ENCODE peak calls at places on chromosome 2, in seven cellular contexts. One of them, this sample, is unnamed. For H3K9me3, the result is how much of the 10 kb centered on the place peaks cover.

GRCh38 chr2:123958011-123958410 is 67.1 kb upstream of the CNTNAP5 start:
- DNase-seq in PC-9: no peak
- DNase-seq in right cardiac atrium: no peak
- DNase-seq in A549: no peak
- DNase-seq in heart left ventricle: no peak
- DNase-seq in esophagus squamous epithelium: no peak
- DNase-seq in thyroid gland: no peak
- DNase-seq in this sample: no peak

GRCh38 chr2:127721978-127722355 is 20.7 kb downstream of the SFT2D3 start:
- DNase-seq in PC-9: peak
- DNase-seq in right cardiac atrium: no peak
- DNase-seq in A549: no peak
- DNase-seq in heart left ventricle: no peak
- DNase-seq in esophagus squamous epithelium: no peak
- DNase-seq in thyroid gland: no peak
- DNase-seq in this sample: no peak

GRCh38 chr2:147399011-147399410 is 445.8 kb upstream of the ACVR2A start:
- DNase-seq in PC-9: no peak
- DNase-seq in right cardiac atrium: no peak
- DNase-seq in A549: no peak
- DNase-seq in heart left ventricle: no peak
- DNase-seq in esophagus squamous epithelium: no peak
- DNase-seq in thyroid gland: no peak
- DNase-seq in this sample: peak

GRCh38 chr2:218418717-218419458 is at the start of gene VIL1:
- DNase-seq in PC-9: no peak
- DNase-seq in right cardiac atrium: no peak
- DNase-seq in A549: no peak
- DNase-seq in heart left ventricle: no peak
- DNase-seq in esophagus squamous epithelium: no peak
- DNase-seq in thyroid gland: no peak
- DNase-seq in this sample: peak

GRCh38 chr2:122704109-122704563 is 948.7 kb downstream of the TSN start:
- DNase-seq in PC-9: no peak
- DNase-seq in right cardiac atrium: no peak
- DNase-seq in A549: no peak
- DNase-seq in heart left ventricle: no peak
- DNase-seq in esophagus squamous epithelium: no peak
- DNase-seq in thyroid gland: no peak
- DNase-seq in this sample: no peak

GRCh38 chr2:167581961-167582574 is 665.3 kb downstream of the STK39 start:
- DNase-seq in PC-9: no peak
- DNase-seq in right cardiac atrium: no peak
- DNase-seq in A549: no peak
- DNase-seq in heart left ventricle: no peak
- DNase-seq in esophagus squamous epithelium: no peak
- DNase-seq in thyroid gland: no peak
- DNase-seq in this sample: no peak

GRCh38 chr2:45452866-45453265 is 158.2 kb downstream of the SRBD1 start:
- DNase-seq in PC-9: no peak
- DNase-seq in right cardiac atrium: no peak
- DNase-seq in A549: no peak
- DNase-seq in heart left ventricle: peak
- DNase-seq in esophagus squamous epithelium: no peak
- DNase-seq in thyroid gland: no peak
- DNase-seq in this sample: no peak

GRCh38 chr2:170771049-170771937 is 1.1 kb downstream of the ERICH2 start:
- DNase-seq in PC-9: no peak
- DNase-seq in right cardiac atrium: no peak
- DNase-seq in A549: peak
- DNase-seq in heart left ventricle: no peak
- DNase-seq in esophagus squamous epithelium: no peak
- DNase-seq in thyroid gland: no peak
- DNase-seq in this sample: no peak

GRCh38 chr2:190533175-190533967 is 1.2 kb downstream of the NEMP2 start:
- DNase-seq in PC-9: no peak
- DNase-seq in right cardiac atrium: peak
- DNase-seq in A549: no peak
- DNase-seq in heart left ventricle: peak
- DNase-seq in esophagus squamous epithelium: no peak
- DNase-seq in thyroid gland: no peak
- DNase-seq in this sample: no peak

GRCh38 chr2:109339519-109339991 is 210.6 kb downstream of the SH3RF3 start:
- DNase-seq in PC-9: no peak
- DNase-seq in right cardiac atrium: no peak
- DNase-seq in A549: no peak
- DNase-seq in heart left ventricle: no peak
- DNase-seq in esophagus squamous epithelium: no peak
- DNase-seq in thyroid gland: no peak
- DNase-seq in this sample: no peak

GRCh38 chr2:190068764-190069163 is 6.2 kb upstream of the MSTN start:
- DNase-seq in PC-9: no peak
- DNase-seq in right cardiac atrium: no peak
- DNase-seq in A549: no peak
- DNase-seq in heart left ventricle: no peak
- DNase-seq in esophagus squamous epithelium: no peak
- DNase-seq in thyroid gland: no peak
- DNase-seq in this sample: no peak

GRCh38 chr2:112301171-112301584 is 25.8 kb downstream of the ZC3H6 start:
- DNase-seq in PC-9: no peak
- DNase-seq in right cardiac atrium: no peak
- DNase-seq in A549: no peak
- DNase-seq in heart left ventricle: no peak
- DNase-seq in esophagus squamous epithelium: no peak
- DNase-seq in thyroid gland: no peak
- DNase-seq in this sample: peak

GRCh38 chr2:56018202-56018601 is 94.6 kb upstream of the EFEMP1 start:
- DNase-seq in PC-9: no peak
- DNase-seq in right cardiac atrium: no peak
- DNase-seq in A549: no peak
- DNase-seq in heart left ventricle: no peak
- DNase-seq in esophagus squamous epithelium: no peak
- DNase-seq in thyroid gland: no peak
- DNase-seq in this sample: no peak

GRCh38 chr2:232286011-232286868 is 92.3 kb upstream of the ALPP start:
- DNase-seq in PC-9: no peak
- DNase-seq in right cardiac atrium: no peak
- DNase-seq in A549: no peak
- DNase-seq in heart left ventricle: no peak
- DNase-seq in esophagus squamous epithelium: no peak
- DNase-seq in thyroid gland: no peak
- DNase-seq in this sample: no peak

GRCh38 chr2:136025057-136025973 is 39.9 kb upstream of the DARS1 start:
- DNase-seq in PC-9: no peak
- DNase-seq in right cardiac atrium: peak
- DNase-seq in A549: no peak
- DNase-seq in heart left ventricle: peak
- DNase-seq in esophagus squamous epithelium: no peak
- DNase-seq in thyroid gland: peak
- DNase-seq in this sample: no peak

GRCh38 chr2:11784747-11785610 is 38.5 kb downstream of the LPIN1 start:
- DNase-seq in PC-9: no peak
- DNase-seq in right cardiac atrium: peak
- DNase-seq in A549: peak
- DNase-seq in heart left ventricle: peak
- DNase-seq in esophagus squamous epithelium: no peak
- DNase-seq in thyroid gland: peak
- DNase-seq in this sample: peak

GRCh38 chr2:46849080-46849715 is 66.4 kb downstream of the MCFD2 start:
- DNase-seq in PC-9: no peak
- DNase-seq in right cardiac atrium: no peak
- DNase-seq in A549: peak
- DNase-seq in heart left ventricle: no peak
- DNase-seq in esophagus squamous epithelium: no peak
- DNase-seq in thyroid gland: no peak
- DNase-seq in this sample: no peak

GRCh38 chr2:215929602-215930335 is 83.6 kb downstream of the MREG start:
- DNase-seq in PC-9: no peak
- DNase-seq in right cardiac atrium: no peak
- DNase-seq in A549: no peak
- DNase-seq in heart left ventricle: no peak
- DNase-seq in esophagus squamous epithelium: no peak
- DNase-seq in thyroid gland: no peak
- DNase-seq in this sample: peak

GRCh38 chr2:183059561-183059960 is 19.0 kb upstream of the DUSP19 start:
- DNase-seq in PC-9: peak
- DNase-seq in right cardiac atrium: no peak
- DNase-seq in A549: peak
- DNase-seq in heart left ventricle: no peak
- DNase-seq in esophagus squamous epithelium: no peak
- DNase-seq in thyroid gland: no peak
- DNase-seq in this sample: no peak

GRCh38 chr2:186009341-186009740 is 270.7 kb downstream of the FSIP2 start:
- DNase-seq in PC-9: no peak
- DNase-seq in right cardiac atrium: no peak
- DNase-seq in A549: no peak
- DNase-seq in heart left ventricle: no peak
- DNase-seq in esophagus squamous epithelium: no peak
- DNase-seq in thyroid gland: no peak
- DNase-seq in this sample: no peak
- H3K9me3 ChIP-seq in PC-9: under half
- H3K9me3 ChIP-seq in right cardiac atrium: under half
- H3K9me3 ChIP-seq in A549: under half
- H3K9me3 ChIP-seq in heart left ventricle: under half
- H3K9me3 ChIP-seq in esophagus squamous epithelium: under half
- H3K9me3 ChIP-seq in thyroid gland: under half
- H3K9me3 ChIP-seq in this sample: under half

GRCh38 chr2:238478216-238478615 is 51.5 kb downstream of the ASB1 start:
- DNase-seq in PC-9: no peak
- DNase-seq in right cardiac atrium: no peak
- DNase-seq in A549: no peak
- DNase-seq in heart left ventricle: no peak
- DNase-seq in esophagus squamous epithelium: no peak
- DNase-seq in thyroid gland: no peak
- DNase-seq in this sample: no peak
- H3K9me3 ChIP-seq in PC-9: under half
- H3K9me3 ChIP-seq in right cardiac atrium: under half
- H3K9me3 ChIP-seq in A549: under half
- H3K9me3 ChIP-seq in heart left ventricle: under half
- H3K9me3 ChIP-seq in esophagus squamous epithelium: under half
- H3K9me3 ChIP-seq in thyroid gland: under half
- H3K9me3 ChIP-seq in this sample: under half

GRCh38 chr2:89837962-89838625 is 1146.6 kb downstream of the RPIA start:
- DNase-seq in PC-9: no peak
- DNase-seq in right cardiac atrium: no peak
- DNase-seq in A549: no peak
- DNase-seq in heart left ventricle: no peak
- DNase-seq in esophagus squamous epithelium: no peak
- DNase-seq in thyroid gland: no peak
- DNase-seq in this sample: no peak

GRCh38 chr2:89833116-89833779 is 1141.8 kb downstream of the RPIA start:
- DNase-seq in PC-9: no peak
- DNase-seq in right cardiac atrium: no peak
- DNase-seq in A549: no peak
- DNase-seq in heart left ventricle: no peak
- DNase-seq in esophagus squamous epithelium: no peak
- DNase-seq in thyroid gland: no peak
- DNase-seq in this sample: no peak

GRCh38 chr2:89833780-89834117 is 1142.3 kb downstream of the RPIA start:
- DNase-seq in PC-9: peak
- DNase-seq in right cardiac atrium: no peak
- DNase-seq in A549: no peak
- DNase-seq in heart left ventricle: no peak
- DNase-seq in esophagus squamous epithelium: no peak
- DNase-seq in thyroid gland: no peak
- DNase-seq in this sample: no peak

GRCh38 chr2:89831686-89832498 is 1140.4 kb downstream of the RPIA start:
- DNase-seq in PC-9: no peak
- DNase-seq in right cardiac atrium: no peak
- DNase-seq in A549: no peak
- DNase-seq in heart left ventricle: no peak
- DNase-seq in esophagus squamous epithelium: no peak
- DNase-seq in thyroid gland: no peak
- DNase-seq in this sample: no peak

DNA sequence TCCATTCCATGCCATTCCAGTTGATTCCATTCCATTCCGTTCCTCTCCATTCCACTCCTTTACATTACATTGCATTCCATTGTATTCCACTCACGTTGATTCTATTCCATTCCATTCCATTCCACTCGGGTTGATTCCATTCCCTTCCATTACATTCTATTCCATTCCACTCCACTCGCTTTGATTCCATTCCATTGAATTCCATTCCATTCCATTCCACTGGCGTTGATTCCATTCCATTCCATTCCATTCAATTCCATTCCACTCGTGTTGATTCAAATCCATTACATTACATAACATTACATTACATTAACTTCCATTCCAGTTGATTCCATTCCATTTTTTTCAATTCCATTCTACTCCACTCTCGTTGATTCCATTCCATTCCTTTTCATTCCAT is 1142.8 kb downstream of the RPIA start:
- DNase-seq in PC-9: no peak
- DNase-seq in right cardiac atrium: no peak
- DNase-seq in A549: no peak
- DNase-seq in heart left ventricle: no peak
- DNase-seq in esophagus squamous epithelium: no peak
- DNase-seq in thyroid gland: no peak
- DNase-seq in this sample: no peak
- H3K9me3 ChIP-seq in PC-9: half or more
- H3K9me3 ChIP-seq in right cardiac atrium: under half
- H3K9me3 ChIP-seq in A549: under half
- H3K9me3 ChIP-seq in heart left ventricle: under half
- H3K9me3 ChIP-seq in esophagus squamous epithelium: under half
- H3K9me3 ChIP-seq in thyroid gland: under half
- H3K9me3 ChIP-seq in this sample: under half

DNA sequence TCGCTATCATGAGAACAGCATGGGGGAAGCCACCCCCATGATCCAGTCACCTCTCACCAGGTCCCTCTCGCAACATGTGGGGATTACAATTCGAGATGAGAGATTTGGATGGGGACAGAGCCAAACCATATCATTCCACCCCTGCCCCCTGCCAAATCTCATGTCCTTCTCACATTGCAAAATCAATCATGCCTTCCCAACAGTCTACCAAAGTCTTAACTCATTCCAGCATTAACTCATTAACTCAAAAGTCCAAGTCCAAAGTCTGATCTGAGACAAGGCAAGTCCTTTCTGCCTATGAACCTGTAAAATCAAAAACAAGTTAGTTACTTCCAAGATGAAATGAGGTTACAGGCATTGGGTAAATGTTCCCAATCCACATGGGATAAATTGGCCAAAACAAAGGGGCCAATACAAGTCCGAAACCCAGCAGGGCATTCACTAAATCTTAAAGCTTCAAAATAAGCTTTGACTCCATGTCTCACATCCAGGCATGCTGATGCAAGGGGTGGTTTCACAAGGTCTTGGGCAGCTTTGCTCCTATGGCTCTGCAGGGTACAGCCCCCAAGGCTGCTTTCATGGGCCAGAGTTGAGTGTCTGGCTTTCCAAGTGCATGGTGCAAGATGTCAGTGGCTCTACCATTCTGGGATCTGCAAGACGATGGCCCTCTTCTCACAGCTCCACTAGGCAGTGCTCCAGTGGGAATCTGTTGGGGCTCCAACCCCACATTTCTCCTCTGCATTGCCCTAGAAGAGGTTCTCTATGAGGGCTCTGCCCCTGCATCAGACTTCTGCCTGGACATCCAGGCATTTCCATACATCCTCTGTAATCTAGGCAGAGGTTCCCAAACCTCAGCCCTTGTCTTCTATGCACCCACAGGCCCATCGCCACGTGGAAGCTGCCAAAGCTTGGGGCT is 14.8 kb downstream of the TAF1B start:
- DNase-seq in PC-9: no peak
- DNase-seq in right cardiac atrium: no peak
- DNase-seq in A549: no peak
- DNase-seq in heart left ventricle: no peak
- DNase-seq in esophagus squamous epithelium: no peak
- DNase-seq in thyroid gland: no peak
- DNase-seq in this sample: no peak
- H3K9me3 ChIP-seq in PC-9: under half
- H3K9me3 ChIP-seq in right cardiac atrium: under half
- H3K9me3 ChIP-seq in A549: under half
- H3K9me3 ChIP-seq in heart left ventricle: under half
- H3K9me3 ChIP-seq in esophagus squamous epithelium: under half
- H3K9me3 ChIP-seq in thyroid gland: under half
- H3K9me3 ChIP-seq in this sample: under half

This sample was measured in Caco-2.